ENCODE peak calls at places on chromosomes 5 and 9, in six cellular contexts. A, B, Z, C, D and E are unnamed samples.

GRCh38 chr9:100222674-100223073 is 123.6 kb downstream of the INVS start:
- DNase-seq in B (no peak), D (peak; percentile 21), C (no peak), A (no peak), Z (no peak), E (peak; percentile 58)

GRCh38 chr5:139862803-139863202 is 67.2 kb downstream of the PSD2 start:
- DNase-seq in A (no peak), Z (no peak), C (no peak), D (no peak), B (no peak), E (no peak)

GRCh38 chr9:86413966-86414880 is 60.0 kb upstream of the TUT7 start:
- DNase-seq in A (no peak), C (no peak), D (peak; percentile 36), Z (no peak), B (no peak), E (no peak)

GRCh38 chr9:77386187-77386586 is 208.9 kb downstream of the VPS13A start:
- DNase-seq in Z (no peak), A (no peak), B (no peak), C (no peak), D (no peak), E (no peak)

GRCh38 chr5:126449751-126450271 is 26.6 kb downstream of the GRAMD2B start:
- DNase-seq in D (no peak), C (no peak), B (no peak), Z (no peak), A (peak; percentile 66), E (no peak)

GRCh38 chr5:75363726-75364495 is 26.9 kb downstream of the HMGCR start:
- DNase-seq in B (no peak), D (no peak), Z (peak; percentile 52), A (no peak), C (no peak), E (no peak)

GRCh38 chr9:115730845-115731244 is 422.7 kb upstream of the PAPPA start:
- DNase-seq in C (no peak), D (no peak), B (no peak), Z (no peak), A (no peak), E (peak; percentile 10)

GRCh38 chr5:104179057-104179456 is 616.5 kb upstream of the NUDT12 start:
- DNase-seq in B (no peak), A (no peak), Z (no peak), D (peak; percentile 16), C (peak; percentile 75), E (peak; percentile 86)

GRCh38 chr5:50463047-50463446 is 22.0 kb upstream of the EMB start:
- DNase-seq in Z (no peak), C (no peak), A (no peak), D (no peak), B (no peak), E (no peak)

GRCh38 chr5:154934881-154935280 is 3.1 kb downstream of the GEMIN5 start:
- DNase-seq in A (no peak), C (no peak), B (no peak), Z (no peak), D (no peak), E (no peak)

GRCh38 chr5:148620696-148621095 is 33.6 kb downstream of the HTR4 start:
- DNase-seq in Z (no peak), A (no peak), C (no peak), D (no peak), B (no peak), E (no peak)

GRCh38 chr5:36585696-36586095 is 20.7 kb upstream of the SLC1A3 start:
- DNase-seq in A (no peak), Z (no peak), C (no peak), D (no peak), B (no peak), E (no peak)

GRCh38 chr5:73733219-73733618 is 107.2 kb downstream of the ARHGEF28 start:
- DNase-seq in B (no peak), Z (no peak), A (no peak), D (no peak), C (no peak), E (no peak)

GRCh38 chr9:127706836-127707241 is at the start of gene CFAP157:
- DNase-seq in D (no peak), B (no peak), A (no peak), C (no peak), Z (no peak), E (no peak)

GRCh38 chr5:123454236-123454911 is 31.2 kb upstream of the CEP120 start:
- DNase-seq in D (no peak), B (no peak), Z (no peak), C (no peak), A (no peak), E (no peak)

GRCh38 chr9:76459691-76460635 is 981 bp downstream of the GCNT1 start:
- DNase-seq in Z (peak; percentile 32), B (peak; percentile 24), C (no peak), D (peak; percentile 60), A (no peak), E (peak; percentile 72)

GRCh38 chr5:179121667-179122111 is 61.5 kb downstream of the ZNF354C start:
- DNase-seq in C (no peak), D (no peak), B (no peak), Z (no peak), A (peak; percentile 29), E (no peak)

GRCh38 chr5:178113841-178114324 is 551 bp downstream of the N4BP3 start:
- DNase-seq in D (no peak), B (no peak), C (no peak), Z (no peak), A (no peak), E (peak; percentile 71)

GRCh38 chr9:104093162-104093561 is 947 bp upstream of the SMC2 start:
- DNase-seq in B (no peak), D (peak; percentile 8), Z (no peak), C (no peak), A (no peak), E (no peak)

GRCh38 chr5:177537389-177538361 is 16.7 kb downstream of the FAM193B start:
- DNase-seq in B (peak; percentile 56), C (no peak), Z (no peak), A (no peak), D (peak; percentile 69), E (peak; percentile 88)

GRCh38 chr5:42951847-42952411 is 88.2 kb downstream of the ANXA2R start:
- DNase-seq in C (no peak), B (no peak), D (no peak), Z (peak; percentile 31), A (peak; percentile 81), E (no peak)

GRCh38 chr9:84669293-84670105 is at the start of gene NTRK2:
- DNase-seq in Z (peak; percentile 30), A (no peak), D (peak; percentile 36), C (no peak), B (peak; percentile 36), E (no peak)
- H3K4me3 ChIP-seq in Z (peak within 1 kb of the TSS; percentile 50), A (no peak within 1 kb of the TSS), D (peak within 1 kb of the TSS; percentile 32), C (peak within 1 kb of the TSS; percentile 27), B (peak within 1 kb of the TSS; percentile 69), E (no peak within 1 kb of the TSS)

DNA sequence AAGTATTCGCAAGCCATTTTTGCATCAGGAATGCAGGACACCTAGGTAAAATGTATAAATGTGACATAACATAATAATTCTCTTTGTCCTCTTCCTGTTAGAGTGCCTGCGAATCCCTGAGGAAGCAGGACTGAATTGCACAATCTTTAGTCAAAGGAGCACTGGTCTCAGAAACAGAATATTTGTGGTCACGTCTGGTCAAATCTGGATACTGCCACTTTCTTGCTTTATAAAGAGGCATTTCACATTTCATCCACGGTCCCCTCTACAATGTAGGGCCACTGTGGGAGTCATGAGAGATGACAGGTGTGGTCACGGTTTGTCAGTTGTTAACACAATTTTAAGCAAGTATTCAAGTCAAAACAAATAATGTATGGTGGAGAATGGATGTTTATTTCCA is 564.0 kb downstream of the IRX1 start:
- DNase-seq in Z (no peak), A (no peak), D (no peak), B (no peak), C (no peak), E (peak; percentile 38)
- H3K9me3 ChIP-seq in Z (no peaks in the 10 kb centered on the region), A (no peaks in the 10 kb centered on the region), D (peaks cover 2% of the 10 kb centered on the region), B (peaks cover 19% of the 10 kb centered on the region), C (no peaks in the 10 kb centered on the region), E (no peaks in the 10 kb centered on the region)

DNA sequence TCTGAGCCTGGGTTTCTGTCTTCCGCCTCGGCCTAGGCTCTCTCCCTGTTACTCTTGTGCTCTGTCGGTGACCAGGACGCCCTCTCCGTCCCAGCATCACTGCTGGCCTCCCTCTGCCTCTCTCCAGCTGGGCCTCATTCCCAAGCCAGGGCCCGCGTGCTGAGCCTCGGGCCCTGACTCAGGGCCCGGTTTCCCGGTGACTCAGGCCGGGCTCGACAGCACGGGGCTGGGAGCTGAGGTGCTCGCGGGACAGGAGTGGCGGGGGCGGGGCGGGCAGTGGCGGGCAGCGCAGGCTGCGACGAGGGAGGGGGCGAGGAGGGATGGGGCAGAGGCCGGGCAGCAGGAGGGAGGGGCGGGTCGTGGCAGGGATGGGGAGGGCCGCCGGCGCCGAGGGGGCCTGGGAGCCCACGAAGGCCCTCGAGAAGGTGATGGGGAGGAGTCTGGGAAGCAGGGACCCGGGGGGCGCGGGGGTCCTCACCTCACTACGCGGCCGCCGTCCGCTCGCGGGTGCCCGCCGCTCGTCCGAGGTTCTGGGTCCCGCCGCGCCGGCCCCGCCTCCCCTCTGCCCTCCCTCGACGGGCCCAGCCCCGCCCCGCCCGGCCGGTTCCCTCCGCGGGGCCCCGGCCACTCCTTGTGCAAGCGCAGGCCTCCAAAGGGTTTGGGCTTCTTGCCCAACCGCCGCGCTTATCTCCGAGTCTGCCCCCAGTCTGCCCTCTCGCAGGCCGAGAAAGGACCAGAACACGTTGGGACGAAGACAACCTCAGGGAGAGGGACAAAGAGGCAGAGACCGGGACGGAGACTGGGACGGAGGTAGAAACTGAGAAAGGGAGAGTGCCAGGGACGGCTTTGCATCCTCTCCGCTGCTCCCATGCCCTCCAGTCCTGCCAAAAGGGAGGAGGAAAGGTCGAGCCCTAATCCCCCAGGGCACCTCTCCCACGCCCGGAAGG is at the start of gene ARAP3:
- DNase-seq in D (peak; percentile 92), B (peak; percentile 90), Z (peak; percentile 88), C (no peak), A (peak; percentile 78), E (peak; percentile 65)
- H3K4me3 ChIP-seq in D (no peak within 1 kb of the TSS), B (peak within 1 kb of the TSS; percentile 75), Z (peak within 1 kb of the TSS; percentile 60), C (peak within 1 kb of the TSS; percentile 61), A (peak within 1 kb of the TSS; percentile 55), E (peak within 1 kb of the TSS; percentile 59)

GRCh38 chr5:1251678-1252580 is 26.7 kb downstream of the SLC6A18 start:
- DNase-seq in Z (no peak), D (peak; percentile 84), A (no peak), C (no peak), B (no peak), E (no peak)

GRCh38 chr5:1254196-1254595 is 29.0 kb downstream of the SLC6A18 start:
- DNase-seq in C (no peak), A (no peak), Z (no peak), B (no peak), D (no peak), E (no peak)

GRCh38 chr5:1252681-1253080 is 27.5 kb downstream of the SLC6A18 start:
- DNase-seq in Z (no peak), C (no peak), B (no peak), D (no peak), A (no peak), E (no peak)

GRCh38 chr5:1255081-1255561 is 29.9 kb downstream of the SLC6A18 start:
- DNase-seq in D (no peak), A (peak; percentile 74), Z (no peak), B (no peak), C (no peak), E (no peak)

DNA sequence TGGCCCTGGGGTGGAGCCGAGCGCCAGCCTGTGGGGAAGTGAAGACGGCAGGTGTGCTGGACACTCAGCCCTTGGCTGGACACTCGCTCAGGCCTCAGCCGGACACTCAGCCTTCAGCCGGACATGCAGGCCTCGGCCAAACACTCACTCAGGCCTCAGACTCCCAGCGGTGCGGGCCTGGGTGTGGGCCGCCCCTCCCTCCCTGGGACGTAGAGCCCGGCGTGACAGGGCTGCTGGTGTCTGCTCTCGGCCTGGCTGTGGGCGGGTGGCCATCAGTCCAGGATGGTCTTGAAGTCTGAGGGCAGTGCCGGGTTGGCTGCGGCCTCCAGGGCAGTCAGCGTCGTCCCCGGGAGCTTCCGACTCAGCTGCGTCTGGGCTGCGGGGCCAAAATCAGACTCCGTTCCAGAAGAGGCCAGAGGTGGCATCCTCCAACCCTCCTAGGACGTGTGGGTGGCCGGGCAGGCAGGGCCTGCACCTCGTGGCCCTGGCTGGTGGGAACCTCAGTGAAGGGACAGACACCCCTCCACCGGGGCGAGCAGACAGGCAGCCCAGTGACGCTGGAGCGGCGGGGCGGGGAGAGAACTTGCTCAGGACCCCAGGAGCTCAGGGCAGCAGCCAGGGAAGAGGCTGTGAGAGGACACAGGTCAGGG is 28.4 kb downstream of the SLC6A18 start:
- DNase-seq in C (no peak), A (no peak), B (no peak), D (no peak), Z (no peak), E (no peak)
- H3K9me3 ChIP-seq in C (no peaks in the 10 kb centered on the region), A (no peaks in the 10 kb centered on the region), B (no peaks in the 10 kb centered on the region), D (no peaks in the 10 kb centered on the region), Z (no peaks in the 10 kb centered on the region), E (no peaks in the 10 kb centered on the region)